ENCODE peak calls at places on chromosomes 12 and 14, in four cellular contexts. Z, Q, K and X are unnamed samples.

GRCh38 chr12:45268672-45269406 is 52.9 kb downstream of the ANO6 start:
- DNase-seq in Z (peak), K (peak), Q (peak), X (peak)

GRCh38 chr12:106903241-106903950 is 52.3 kb upstream of the TMEM263 start:
- DNase-seq in K (peak), Q (peak), Z (peak), X (no peak)

GRCh38 chr12:124740691-124741137 is 123.0 kb downstream of the SCARB1 start:
- DNase-seq in Z (no peak), Q (peak), K (no peak), X (no peak)

GRCh38 chr12:64915242-64915641 is 90.8 kb downstream of the TBC1D30 start:
- DNase-seq in K (no peak), Z (no peak), Q (no peak), X (no peak)

GRCh38 chr12:25796523-25797000 is 161.9 kb upstream of the RASSF8 start:
- DNase-seq in Z (no peak), K (peak), Q (no peak), X (no peak)

GRCh38 chr14:105026789-105027563 is 6.1 kb upstream of the CDCA4 start:
- DNase-seq in K (no peak), Q (no peak), Z (no peak), X (no peak)

GRCh38 chr12:19962192-19962591 is 406.1 kb upstream of the PDE3A start:
- DNase-seq in K (no peak), Q (no peak), Z (no peak), X (no peak)

GRCh38 chr14:58298477-58298879 is at the start of gene ARID4A:
- DNase-seq in Z (peak), Q (peak), K (no peak), X (peak)

GRCh38 chr14:28758253-28758915 is 8.2 kb upstream of the FOXG1 start:
- DNase-seq in Q (no peak), Z (no peak), K (no peak), X (no peak)

GRCh38 chr14:52014601-52015267 is 25.4 kb downstream of the RTRAF start:
- DNase-seq in Z (no peak), Q (no peak), K (no peak), X (no peak)

GRCh38 chr12:122651520-122652224 is 51.5 kb downstream of the HCAR2 start:
- DNase-seq in Q (no peak), K (no peak), Z (no peak), X (no peak)

GRCh38 chr14:91606851-91607250 is 96.7 kb upstream of the PPP4R3A start:
- DNase-seq in Q (no peak), Z (no peak), K (no peak), X (no peak)

GRCh38 chr14:34714320-34715107 is at the start of gene CFL2:
- DNase-seq in Q (peak), K (peak), Z (peak), X (peak)

GRCh38 chr12:32115404-32116104 is 8.9 kb downstream of the BICD1 start:
- DNase-seq in K (no peak), Z (peak), Q (peak), X (no peak)

GRCh38 chr14:81509838-81510452 is 23.7 kb downstream of the SEL1L start:
- DNase-seq in Z (no peak), Q (no peak), K (no peak), X (no peak)

GRCh38 chr12:6340745-6341438 is 984 bp downstream of the TNFRSF1A start:
- DNase-seq in Z (no peak), Q (peak), K (no peak), X (no peak)

GRCh38 chr12:16189849-16190248 is 87.6 kb downstream of the SLC15A5 start:
- DNase-seq in K (peak), Q (no peak), Z (no peak), X (no peak)

GRCh38 chr12:34186492-34186891 is 164.2 kb downstream of the ALG10 start:
- DNase-seq in Q (no peak), Z (no peak), K (no peak), X (no peak)

GRCh38 chr12:61538951-61539350 is 721.3 kb upstream of the USP15 start:
- DNase-seq in K (peak), Q (no peak), Z (no peak), X (no peak)

GRCh38 chr14:104795781-104796681 is 483 bp upstream of the AKT1 start:
- DNase-seq in K (peak), Z (peak), Q (no peak), X (no peak)

GRCh38 chr12:5556033-5556614 is 124.2 kb downstream of the NTF3 start:
- DNase-seq in Q (no peak), Z (no peak), K (no peak), X (peak)

GRCh38 chr12:63997198-63997597 is 152.7 kb downstream of the SRGAP1 start:
- DNase-seq in K (no peak), Q (no peak), Z (no peak), X (no peak)

GRCh38 chr14:61519106-61519505 is 176.2 kb upstream of the HIF1A start:
- DNase-seq in Z (no peak), K (no peak), Q (no peak), X (no peak)
- TF ChIP-seq CTCF in Z (no peak), K (no peak), Q (no peak), X (no peak)

GRCh38 chr14:64729386-64730060 is 25.3 kb downstream of the PLEKHG3 start:
- DNase-seq in Z (no peak), K (no peak), Q (peak), X (no peak)
- H3K27ac ChIP-seq in Z (no peak), K (no peak), Q (peak), X (no peak)

GRCh38 chr12:14850929-14851663 is 7.8 kb upstream of the ART4 start:
- DNase-seq in Q (no peak), K (peak), Z (no peak), X (no peak)
- H3K4me3 ChIP-seq in Q (no peak), K (no peak), Z (no peak), X (no peak)

GRCh38 chr14:61492474-61492873 is 171.1 kb downstream of the PRKCH start:
- DNase-seq in K (no peak), Q (no peak), Z (no peak), X (no peak)
- TF ChIP-seq CTCF in K (no peak), Q (no peak), Z (no peak), X (no peak)

GRCh38 chr14:103392572-103392971 is 7.4 kb downstream of the MARK3 start:
- DNase-seq in K (no peak), Q (no peak), Z (no peak), X (no peak)
- H3K27ac ChIP-seq in K (no peak), Q (no peak), Z (no peak), X (no peak)

DNA sequence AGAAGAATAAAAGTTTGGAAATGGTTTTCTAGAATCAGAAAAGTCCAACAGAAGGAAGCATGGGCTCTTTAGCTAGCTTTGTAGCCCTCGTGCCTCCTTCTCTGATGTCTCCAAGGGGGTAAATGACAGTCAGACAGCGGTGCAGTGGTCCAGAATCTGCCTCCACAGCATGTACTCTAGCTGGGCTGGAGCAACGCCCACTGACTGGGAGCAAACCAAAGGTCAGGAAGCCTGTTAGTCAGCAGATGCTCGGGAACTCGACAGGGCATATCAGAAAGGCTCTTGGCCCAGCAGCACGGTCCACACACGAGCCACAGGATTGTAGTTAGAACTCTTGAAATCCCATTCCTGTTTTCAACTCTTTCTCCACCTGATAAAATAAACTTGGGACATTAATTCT is 164.3 kb downstream of the GRIN2B start:
- DNase-seq in Q (no peak), Z (peak), K (no peak), X (no peak)
- H3K4me3 ChIP-seq in Q (no peak), Z (no peak), K (no peak), X (no peak)

GRCh38 chr12:89704457-89704856 is 4.2 kb downstream of the ATP2B1 start:
- DNase-seq in K (no peak), Q (no peak), Z (no peak), X (no peak)

GRCh38 chr12:89707992-89708792 is 446 bp downstream of the ATP2B1 start:
- DNase-seq in K (peak), Z (peak), Q (peak), X (no peak)

GRCh38 chr12:89707623-89707991 is 1.0 kb downstream of the ATP2B1 start:
- DNase-seq in Z (no peak), Q (peak), K (peak), X (no peak)

GRCh38 chr12:89708793-89709156 is at the start of gene ATP2B1:
- DNase-seq in Q (peak), K (peak), Z (peak), X (no peak)

GRCh38 chr12:89706551-89707348 is 1.9 kb downstream of the ATP2B1 start:
- DNase-seq in Q (peak), K (no peak), Z (peak), X (no peak)
- TF ChIP-seq CTCF in Q (no peak), K (no peak), Z (no peak), X (no peak)

DNA sequence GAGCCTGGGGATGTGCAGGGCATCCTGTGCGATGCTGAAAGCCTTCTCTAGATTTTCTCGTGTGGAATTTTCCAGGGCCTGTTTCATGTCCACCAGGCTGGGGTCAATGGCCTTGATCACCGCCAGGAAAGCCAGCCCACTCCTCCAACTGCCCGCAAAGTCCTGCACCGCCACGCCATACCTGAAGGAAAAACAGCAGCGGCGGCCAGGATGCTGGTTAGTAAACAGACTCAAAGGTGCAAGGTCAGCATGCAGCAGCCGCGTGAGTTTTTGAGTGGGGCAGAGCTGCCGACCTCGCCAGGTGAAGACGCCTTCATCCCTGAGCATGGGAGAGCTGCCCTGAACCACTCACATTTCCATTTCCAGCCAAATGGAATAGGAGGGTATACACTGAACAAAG is 53.4 kb upstream of the DICER1 start:
- DNase-seq in Q (no peak), Z (no peak), K (no peak), X (no peak)
- H3K27ac ChIP-seq in Q (no peak), Z (no peak), K (no peak), X (no peak)

DNA sequence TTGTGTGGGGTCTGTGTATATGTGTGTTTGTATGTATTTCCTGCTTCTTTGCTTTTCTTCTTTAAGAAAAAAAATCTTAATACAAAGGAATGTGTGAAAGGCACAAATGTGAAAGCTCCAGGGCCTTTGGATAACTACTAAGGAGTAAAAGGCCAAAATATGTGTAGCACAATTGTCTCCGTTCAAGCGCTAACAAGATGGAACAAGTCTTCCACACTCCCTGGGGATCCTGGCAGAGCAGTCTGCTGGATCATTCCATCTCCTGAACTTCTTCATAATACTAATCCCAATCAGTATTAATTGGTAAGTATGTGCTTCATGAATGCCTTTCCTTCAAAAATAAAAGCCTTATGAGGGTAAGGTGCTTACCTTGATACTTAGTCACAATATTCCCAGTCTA is 462.5 kb upstream of the TBX3 start:
- DNase-seq in Q (no peak), Z (no peak), K (no peak), X (peak)
- H3K4me3 ChIP-seq in Q (no peak), Z (no peak), K (no peak), X (no peak)